ENCODE peak calls at places on chromosomes 6 and 20, in six cellular contexts. Y is neural crest cell, X is brain microvascular endothelial cell, K is right atrium auricular region, B is Calu3, Q is ovary. V is an unnamed sample.

GRCh38 chr20:31485450-31486339 is 10.6 kb downstream of the REM1 start:
- DNase-seq in Y (no peak), X (peak; percentile 28), K (peak; percentile 84), B (no peak), Q (peak; percentile 74), V (no peak)

GRCh38 chr20:26209171-26209941 is 512.7 kb upstream of the ZNF337 start:
- DNase-seq in Y (peak; percentile 16), X (no peak), K (no peak), B (no peak), Q (no peak), V (no peak)

GRCh38 chr6:167766986-167767714 is 59.6 kb upstream of the AFDN start:
- DNase-seq in Y (no peak), X (no peak), K (no peak), B (no peak), Q (no peak), V (no peak)

GRCh38 chr20:58457083-58457680 is 58.0 kb downstream of the APCDD1L start:
- DNase-seq in Y (no peak), X (peak; percentile 93), K (no peak), B (no peak), Q (no peak), V (no peak)

GRCh38 chr6:2918936-2919335 is 15.8 kb upstream of the SERPINB9 start:
- DNase-seq in Y (no peak), X (no peak), K (peak; percentile 56), B (no peak), Q (no peak), V (no peak)

GRCh38 chr6:160221423-160221822 is 37.2 kb downstream of the SLC22A2 start:
- DNase-seq in Y (no peak), X (no peak), K (no peak), B (no peak), Q (no peak), V (no peak)

GRCh38 chr6:150745896-150746295 is 119.6 kb upstream of the MTHFD1L start:
- DNase-seq in Y (no peak), X (no peak), K (no peak), B (no peak), Q (no peak), V (no peak)

GRCh38 chr6:122751291-122751690 is 28.2 kb upstream of the FABP7 start:
- DNase-seq in Y (no peak), X (no peak), K (no peak), B (no peak), Q (no peak), V (no peak)

GRCh38 chr20:64188682-64189529 is 24.7 kb downstream of the MYT1 start:
- DNase-seq in Y (peak; percentile 42), X (peak; percentile 10), K (no peak), B (peak; percentile 95), Q (no peak), V (peak; percentile 87)

GRCh38 chr6:111746983-111747773 is 126.1 kb downstream of the FYN start:
- DNase-seq in Y (no peak), X (no peak), K (no peak), B (no peak), Q (no peak), V (no peak)

GRCh38 chr20:57783196-57783595 is 73.4 kb upstream of the PMEPA1 start:
- DNase-seq in Y (no peak), X (no peak), K (no peak), B (no peak), Q (no peak), V (no peak)

GRCh38 chr6:121222656-121223055 is 111.6 kb downstream of the TBC1D32 start:
- DNase-seq in Y (no peak), X (peak; percentile 45), K (no peak), B (no peak), Q (no peak), V (no peak)
- TF ChIP-seq CTCF in Y (peak; percentile 62), X (peak; percentile 14), K (no peak), B (no peak), Q (no peak), V (peak; percentile 43)

DNA sequence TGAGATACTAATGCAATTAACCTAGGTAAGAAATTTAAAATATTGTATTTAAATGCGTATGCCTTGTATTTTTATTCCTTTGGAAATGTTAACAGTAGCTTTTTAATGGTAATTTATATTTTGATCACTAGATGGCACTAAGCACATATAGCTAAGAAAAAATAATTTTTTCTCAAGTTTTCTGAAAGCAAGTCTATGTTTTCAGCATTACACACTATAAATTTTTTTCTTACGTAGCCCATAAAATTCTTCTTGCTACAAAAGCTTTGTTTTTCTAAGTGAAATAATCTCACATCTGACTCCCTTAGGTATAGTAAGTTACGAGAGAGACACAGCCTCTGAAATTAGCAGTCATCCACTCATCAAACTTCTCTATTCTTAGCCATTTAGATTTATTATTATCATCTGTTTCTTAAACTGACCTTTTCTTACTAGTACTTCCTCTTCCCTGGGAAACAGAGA is 35.7 kb downstream of the TSPYL4 start:
- DNase-seq in Y (no peak), X (no peak), K (no peak), B (no peak), Q (no peak), V (no peak)
- TF ChIP-seq CTCF in Y (peak; percentile 71), X (peak; percentile 22), K (peak; percentile 38), B (peak; percentile 31), Q (peak; percentile 20), V (peak; percentile 45)

GRCh38 chr20:4470375-4470774 is 251.3 kb upstream of the PRND start:
- DNase-seq in Y (no peak), X (no peak), K (no peak), B (no peak), Q (no peak), V (no peak)
- TF ChIP-seq CTCF in Y (no peak), X (no peak), K (no peak), B (no peak), Q (no peak), V (no peak)

DNA sequence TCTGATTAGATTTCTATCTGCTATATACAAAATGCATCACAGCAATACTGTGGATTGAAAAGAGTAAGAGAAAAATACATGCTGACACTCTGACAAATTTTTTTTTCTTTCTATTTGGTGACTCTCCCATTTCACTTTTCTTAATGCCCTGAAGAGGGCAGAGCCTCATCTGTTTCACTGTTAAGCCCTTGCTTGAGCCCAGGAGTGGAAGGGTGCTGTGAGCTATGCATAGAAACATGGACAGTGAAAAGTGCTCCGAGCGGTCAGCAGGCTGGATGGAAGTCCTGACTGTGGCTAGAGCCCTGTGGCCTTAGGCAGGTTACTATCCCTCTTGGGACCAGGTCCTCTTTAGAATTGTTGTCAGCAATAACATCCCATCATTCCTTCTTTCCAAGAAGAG is 17.4 kb upstream of the CSE1L start:
- DNase-seq in Y (no peak), X (peak; percentile 29), K (no peak), B (no peak), Q (no peak), V (no peak)
- TF ChIP-seq CTCF in Y (peak; percentile 52), X (peak; percentile 50), K (no peak), B (no peak), Q (no peak), V (peak; percentile 36)

GRCh38 chr6:33247977-33248642 is 23.6 kb downstream of the VPS52 start:
- DNase-seq in Y (peak; percentile 96), X (peak; percentile 81), K (peak; percentile 95), B (peak; percentile 94), Q (peak; percentile 81), V (peak; percentile 31)

GRCh38 chr6:33249732-33250625 is 21.7 kb downstream of the VPS52 start:
- DNase-seq in Y (no peak), X (peak; percentile 81), K (no peak), B (no peak), Q (no peak), V (no peak)

GRCh38 chr6:33250731-33251130 is 20.9 kb downstream of the VPS52 start:
- DNase-seq in Y (no peak), X (no peak), K (no peak), B (no peak), Q (no peak), V (no peak)

GRCh38 chr6:33248932-33249731 is 22.5 kb downstream of the VPS52 start:
- DNase-seq in Y (peak; percentile 82), X (peak; percentile 99), K (peak; percentile 99), B (peak; percentile 97), Q (peak; percentile 94), V (peak; percentile 61)

DNA sequence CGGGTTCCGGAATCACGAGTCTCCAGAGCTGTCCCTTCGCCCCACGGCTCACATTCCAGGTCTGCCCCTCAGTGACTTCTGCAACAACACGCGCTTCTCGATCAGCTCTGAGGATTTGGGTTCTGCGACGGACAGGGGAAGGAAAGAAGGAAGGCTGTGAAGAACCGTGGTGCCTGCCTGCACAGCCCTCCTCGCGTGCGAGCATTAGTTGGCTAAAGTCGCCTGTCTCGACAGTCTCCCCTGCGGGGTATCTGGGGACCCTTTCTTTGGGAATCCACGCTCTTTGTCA is 23.1 kb downstream of the VPS52 start:
- DNase-seq in Y (no peak), X (no peak), K (no peak), B (no peak), Q (peak; percentile 50), V (no peak)
- TF ChIP-seq CTCF in Y (peak; percentile 42), X (no peak), K (no peak), B (no peak), Q (no peak), V (no peak)

GRCh38 chr20:6184086-6184485 is 61.3 kb upstream of the FERMT1 start:
- DNase-seq in Y (no peak), X (no peak), K (no peak), B (no peak), Q (no peak), V (no peak)

GRCh38 chr20:6173481-6173880 is 50.7 kb upstream of the FERMT1 start:
- DNase-seq in Y (no peak), X (no peak), K (no peak), B (no peak), Q (no peak), V (no peak)

GRCh38 chr20:6180531-6180930 is 57.7 kb upstream of the FERMT1 start:
- DNase-seq in Y (no peak), X (no peak), K (no peak), B (no peak), Q (no peak), V (no peak)

DNA sequence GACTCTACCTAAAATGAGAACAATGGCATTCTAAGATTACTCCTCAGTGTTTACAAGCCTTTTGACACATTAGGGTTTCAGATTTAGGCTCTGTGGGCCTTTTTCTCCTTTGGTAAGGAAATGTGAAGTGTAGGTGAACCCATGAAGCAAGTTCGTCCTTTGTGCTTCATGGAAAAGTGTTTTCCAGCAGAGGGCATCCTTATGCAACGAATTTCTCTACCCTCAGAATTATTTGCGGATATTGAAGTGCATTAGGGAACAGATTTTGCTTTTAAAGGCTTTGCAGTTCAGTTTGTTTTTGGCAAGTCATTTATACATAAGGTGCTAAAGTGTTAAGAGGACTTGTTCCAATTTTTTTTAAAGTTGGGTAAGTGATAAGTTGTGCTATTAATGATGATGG is 55.7 kb upstream of the FERMT1 start:
- DNase-seq in Y (peak; percentile 2), X (peak; percentile 52), K (no peak), B (no peak), Q (no peak), V (no peak)
- TF ChIP-seq CTCF in Y (peak; percentile 61), X (peak; percentile 65), K (no peak), B (no peak), Q (no peak), V (peak; percentile 73)

V was measured in D721Med.